ENCODE peak calls at places on chromosomes 2 and 18, in seven cellular contexts. V is ovary, R is A549, K is kidney, F is lower lobe of right lung, D is thoracic aorta, I is body of pancreas. A is an unnamed sample.

GRCh38 chr18:62979172-62979571 is 263.8 kb downstream of the PHLPP1 start:
- DNase-seq in V (peak; percentile 69), D (no peak), I (no peak), F (peak; percentile 68), K (no peak), R (no peak), A (no peak)

GRCh38 chr18:9337875-9338274 is 3.3 kb downstream of the TWSG1 start:
- DNase-seq in V (no peak), F (no peak), I (no peak), K (no peak), R (no peak), D (no peak), A (no peak)

GRCh38 chr2:101830555-101830954 is 133.0 kb downstream of the MAP4K4 start:
- DNase-seq in R (no peak), K (no peak), V (no peak), F (no peak), D (no peak), I (no peak), A (no peak)

GRCh38 chr18:76955529-76956170 is 133.3 kb downstream of the ZNF236 start:
- DNase-seq in R (no peak), K (peak; percentile 90), V (no peak), I (peak; percentile 36), D (no peak), F (peak; percentile 86), A (no peak)

GRCh38 chr2:234571620-234572407 is 74.9 kb upstream of the ARL4C start:
- DNase-seq in F (no peak), V (no peak), I (no peak), R (no peak), K (no peak), D (no peak), A (no peak)

GRCh38 chr2:221601376-221601775 is 29.3 kb upstream of the EPHA4 start:
- DNase-seq in D (no peak), R (no peak), V (no peak), F (no peak), I (no peak), K (no peak), A (no peak)

GRCh38 chr2:38106420-38107182 is 30.6 kb upstream of the CYP1B1 start:
- DNase-seq in I (no peak), R (no peak), D (no peak), V (no peak), F (no peak), K (no peak), A (no peak)

GRCh38 chr2:206045251-206045650 is 40.7 kb downstream of the INO80D start:
- DNase-seq in R (no peak), K (no peak), F (no peak), I (no peak), V (no peak), D (no peak), A (no peak)

GRCh38 chr2:151051584-151052220 is 210.0 kb downstream of the RBM43 start:
- DNase-seq in R (peak; percentile 31), K (no peak), F (no peak), D (no peak), I (peak; percentile 26), V (no peak), A (peak; percentile 6)

GRCh38 chr2:848099-848498 is 102.5 kb upstream of the SNTG2 start:
- DNase-seq in R (no peak), K (no peak), V (no peak), D (no peak), F (no peak), I (no peak), A (no peak)

GRCh38 chr2:24016376-24016761 is 6.5 kb downstream of the MFSD2B start:
- DNase-seq in F (no peak), V (no peak), D (no peak), I (no peak), R (no peak), K (no peak), A (no peak)

GRCh38 chr2:218387369-218388194 is 5.5 kb downstream of the SLC11A1 start:
- DNase-seq in R (peak; percentile 74), D (no peak), K (peak; percentile 92), I (peak; percentile 69), F (peak; percentile 85), V (peak; percentile 86), A (peak; percentile 68)

GRCh38 chr2:3626118-3626816 is 31.4 kb downstream of the COLEC11 start:
- DNase-seq in D (no peak), K (peak; percentile 52), F (no peak), R (no peak), V (peak; percentile 39), I (peak; percentile 5), A (no peak)

GRCh38 chr2:39649491-39649890 is 16.2 kb upstream of the TMEM178A start:
- DNase-seq in R (no peak), I (no peak), V (no peak), F (no peak), K (no peak), D (no peak), A (no peak)

GRCh38 chr2:9735335-9735734 is 104.5 kb upstream of the YWHAQ start:
- DNase-seq in R (no peak), F (no peak), D (no peak), I (no peak), V (no peak), K (no peak), A (no peak)

DNA sequence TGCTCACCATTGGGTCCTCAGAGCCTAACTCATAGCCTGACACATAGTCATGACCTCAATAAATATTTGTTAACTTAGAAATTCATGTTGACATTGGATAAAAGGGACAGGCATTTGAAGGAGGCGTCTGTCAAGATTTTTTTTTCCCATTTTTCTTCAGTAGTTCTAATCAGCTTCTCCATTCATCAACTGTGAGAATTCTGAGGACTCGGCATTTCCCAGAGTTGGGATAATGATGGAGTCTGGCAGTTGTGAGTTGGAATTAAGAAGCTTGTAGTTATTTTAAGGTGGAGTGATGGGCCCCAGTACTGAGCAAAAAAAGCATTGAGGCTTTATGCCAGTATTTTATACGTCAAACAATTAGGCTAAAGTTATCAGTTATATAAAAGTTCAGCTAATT is 4.6 kb downstream of the SPATS2L start:
- DNase-seq in I (no peak), D (no peak), R (no peak), V (no peak), K (no peak), F (no peak), A (no peak)
- H3K27ac ChIP-seq in I (no peak overlapping the region), D (no peak overlapping the region), R (no peak overlapping the region), V (no peak overlapping the region), K (no peak overlapping the region), F (no peak overlapping the region), A (no peak overlapping the region)

GRCh38 chr18:26655010-26655613 is 106.8 kb upstream of the KCTD1 start:
- DNase-seq in K (no peak), F (no peak), V (no peak), R (no peak), I (no peak), D (no peak), A (no peak)
- H3K4me3 ChIP-seq in K (peak overlapping the region; percentile 62), F (peak overlapping the region; percentile 68), V (peak overlapping the region; percentile 77), R (peak overlapping the region; percentile 63), I (no peak overlapping the region), D (peak overlapping the region; percentile 89), A (peak overlapping the region; percentile 77)

DNA sequence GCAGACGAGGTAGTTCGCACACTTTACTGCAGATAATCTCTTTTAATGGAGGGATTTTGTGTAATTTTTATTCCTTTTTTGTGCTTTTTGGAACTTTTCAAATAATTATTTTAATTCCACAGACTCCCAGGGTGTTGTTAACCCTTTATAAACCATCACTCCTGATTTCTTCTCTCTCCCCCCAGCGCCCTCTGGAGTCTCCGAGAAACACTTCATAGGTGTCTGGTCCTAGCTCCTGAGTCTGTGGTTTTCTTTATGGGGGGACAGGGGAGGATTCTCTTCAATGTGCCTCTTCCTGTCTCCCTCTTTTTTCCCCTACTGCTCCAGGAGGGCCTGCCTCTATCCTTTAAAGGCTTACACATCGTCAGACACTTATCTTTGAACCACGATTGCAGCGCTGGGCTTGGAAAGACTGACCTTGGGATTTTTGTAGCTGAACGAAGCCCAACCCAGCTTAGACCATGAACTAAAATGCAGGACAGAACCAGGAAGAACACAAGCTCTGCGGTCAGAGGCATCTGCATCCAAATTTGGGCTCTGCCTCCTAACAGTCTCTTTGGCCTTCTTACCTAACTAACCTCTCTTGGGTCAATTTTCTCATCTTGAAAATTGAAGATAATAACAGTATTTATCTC is 7.1 kb upstream of the PKDCC start:
- DNase-seq in F (no peak), V (peak; percentile 76), R (no peak), K (no peak), I (no peak), D (no peak), A (no peak)
- TF ChIP-seq CTCF in F (no peak), V (peak; percentile 21), R (no peak), K (no peak), I (no peak), D (no peak), A (no peak)

GRCh38 chr2:69242651-69243051 is 144.4 kb downstream of the GFPT1 start:
- DNase-seq in I (no peak), V (no peak), R (no peak), K (no peak), D (no peak), F (no peak), A (no peak)

GRCh38 chr2:69243652-69244051 is 143.4 kb downstream of the GFPT1 start:
- DNase-seq in K (no peak), V (no peak), I (no peak), D (no peak), F (no peak), R (no peak), A (no peak)

GRCh38 chr2:69241039-69241586 is 145.9 kb downstream of the GFPT1 start:
- DNase-seq in I (no peak), F (no peak), D (no peak), V (no peak), R (no peak), K (no peak), A (no peak)

GRCh38 chr2:69238449-69239031 is 148.5 kb downstream of the GFPT1 start:
- DNase-seq in I (no peak), K (no peak), V (no peak), F (no peak), R (no peak), D (no peak), A (no peak)

GRCh38 chr2:69241664-69242063 is 145.4 kb downstream of the GFPT1 start:
- DNase-seq in K (no peak), F (no peak), D (no peak), V (no peak), R (no peak), I (no peak), A (no peak)
- H3K27ac ChIP-seq in K (no peak overlapping the region), F (no peak overlapping the region), D (no peak overlapping the region), V (no peak overlapping the region), R (no peak overlapping the region), I (no peak overlapping the region), A (peak overlapping the region; percentile 35)